ENCODE peak calls at places on chromosomes 6 and 20, in ten cellular contexts. H is heart left ventricle; I is CD8-positive, alpha-beta T cell; L is H1; T is tibial nerve; G is K562; J is BE2C; Z is SK-N-SH; C is left lung; F is brain microvascular endothelial cell. Y is an unnamed sample.

GRCh38 chr6:148192310-148192709 is 150.3 kb upstream of the SASH1 start:
- DNase-seq in I (no peak), L (no peak), J (no peak), Z (no peak), G (no peak), T (peak; percentile 25), F (peak; percentile 75), H (no peak), C (no peak), Y (no peak)

GRCh38 chr6:38436726-38437465 is 202.8 kb downstream of the BTBD9 start:
- DNase-seq in H (no peak), F (peak; percentile 28), G (no peak), L (no peak), Z (peak; percentile 60), I (no peak), J (peak; percentile 32), C (no peak), T (no peak), Y (no peak)

GRCh38 chr6:110178626-110179405 is 654 bp downstream of the WASF1 start:
- DNase-seq in H (peak; percentile 42), Z (peak; percentile 72), T (peak; percentile 54), F (peak; percentile 49), L (peak; percentile 5), C (peak; percentile 88), G (peak; percentile 67), J (peak; percentile 57), I (peak; percentile 37), Y (peak; percentile 68)

GRCh38 chr6:35590622-35591066 is 77.9 kb upstream of the TULP1 start:
- DNase-seq in G (no peak), I (no peak), F (no peak), Z (no peak), C (no peak), L (no peak), J (no peak), T (peak; percentile 72), H (peak; percentile 52), Y (no peak)

GRCh38 chr20:21714297-21715192 is 9.1 kb downstream of the PAX1 start:
- DNase-seq in J (no peak), T (no peak), I (no peak), C (peak; percentile 65), F (no peak), Z (no peak), H (no peak), G (no peak), L (no peak), Y (no peak)

GRCh38 chr6:44179072-44179536 is 20.5 kb downstream of the CAPN11 start:
- DNase-seq in J (no peak), G (no peak), L (no peak), C (no peak), T (no peak), I (no peak), H (no peak), Z (no peak), F (no peak), Y (no peak)

GRCh38 chr20:10239954-10240353 is 21.3 kb downstream of the SNAP25 start:
- DNase-seq in I (no peak), J (peak; percentile 74), H (no peak), T (no peak), F (no peak), G (peak; percentile 4), Z (no peak), L (no peak), C (no peak), Y (no peak)

GRCh38 chr6:118758942-118759341 is 107.6 kb upstream of the CEP85L start:
- DNase-seq in H (no peak), C (no peak), T (no peak), G (no peak), Z (no peak), I (no peak), J (no peak), F (no peak), L (no peak), Y (no peak)

GRCh38 chr6:10382322-10382721 is 32.6 kb downstream of the TFAP2A start:
- DNase-seq in C (no peak), F (no peak), L (no peak), G (no peak), I (no peak), H (no peak), J (no peak), Z (no peak), T (no peak), Y (no peak)

GRCh38 chr6:10384064-10384317 is 30.9 kb downstream of the TFAP2A start:
- DNase-seq in G (no peak), J (no peak), H (no peak), T (no peak), I (no peak), L (no peak), C (no peak), F (no peak), Z (no peak), Y (no peak)

GRCh38 chr6:10384333-10384718 is 30.5 kb downstream of the TFAP2A start:
- DNase-seq in L (no peak), G (no peak), C (no peak), Z (no peak), I (no peak), J (no peak), F (no peak), H (no peak), T (no peak), Y (no peak)

GRCh38 chr6:10382728-10383127 is 32.1 kb downstream of the TFAP2A start:
- DNase-seq in H (no peak), T (no peak), F (no peak), Z (no peak), I (no peak), L (no peak), G (no peak), J (no peak), C (no peak), Y (no peak)

GRCh38 chr6:10383312-10384063 is 31.4 kb downstream of the TFAP2A start:
- DNase-seq in G (no peak), T (no peak), I (no peak), H (no peak), Z (peak; percentile 48), J (no peak), L (no peak), F (no peak), C (peak; percentile 77), Y (no peak)
- H3K27me3 ChIP-seq in G (no peaks in the 10 kb centered on the region), T (no peaks in the 10 kb centered on the region), I (peaks cover 57% of the 10 kb centered on the region), H (peaks cover 98% of the 10 kb centered on the region), Z (peaks cover 86% of the 10 kb centered on the region), J (peaks cover 62% of the 10 kb centered on the region), L (peaks cover 76% of the 10 kb centered on the region), F (peaks cover 73% of the 10 kb centered on the region), C (peaks cover 100% of the 10 kb centered on the region), Y (peaks cover 32% of the 10 kb centered on the region)

GRCh38 chr6:52046456-52046855 is 41.0 kb downstream of the PKHD1 start:
- DNase-seq in I (no peak), G (no peak), H (no peak), L (no peak), C (no peak), J (no peak), F (no peak), Z (no peak), T (no peak), Y (no peak)

GRCh38 chr6:52050051-52050405 is 37.4 kb downstream of the PKHD1 start:
- DNase-seq in F (no peak), H (no peak), J (no peak), C (peak; percentile 59), T (no peak), Z (no peak), L (no peak), I (no peak), G (no peak), Y (no peak)

GRCh38 chr6:52042141-52042885 is 45.1 kb downstream of the PKHD1 start:
- DNase-seq in F (no peak), T (no peak), J (no peak), H (no peak), C (no peak), Z (no peak), L (no peak), G (no peak), I (no peak), Y (no peak)

GRCh38 chr6:52049252-52050050 is 38.0 kb downstream of the PKHD1 start:
- DNase-seq in J (peak; percentile 32), Z (peak; percentile 36), G (peak; percentile 48), H (no peak), C (no peak), F (peak; percentile 3), T (no peak), I (no peak), L (no peak), Y (no peak)

DNA sequence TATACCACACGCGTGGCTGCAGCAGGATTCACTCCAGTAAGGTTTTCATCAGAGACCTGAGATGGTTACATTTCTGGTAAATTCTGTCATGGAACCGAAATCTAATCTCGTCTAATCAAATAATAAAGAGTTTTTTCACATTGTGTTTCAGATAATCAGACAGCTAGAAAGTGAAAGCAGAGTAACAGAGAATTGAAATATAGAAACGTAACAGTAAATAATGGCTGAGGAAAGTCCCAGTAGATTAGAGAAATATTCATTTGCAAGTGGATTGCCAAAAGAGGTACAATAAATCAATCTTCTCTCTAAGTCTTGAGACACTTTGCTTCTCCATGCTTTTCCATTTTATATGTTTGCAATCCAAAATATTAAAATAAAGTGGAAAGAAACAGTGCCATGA is 42.4 kb downstream of the PKHD1 start:
- DNase-seq in G (no peak), T (no peak), F (no peak), Z (no peak), H (no peak), C (no peak), I (no peak), J (no peak), L (no peak), Y (no peak)
- TF ChIP-seq CTCF in G (no peak), T (no peak), F (no peak), Z (no peak), H (no peak), C (no peak), I (no peak), J (no peak), L (no peak), Y (no peak)

DNA sequence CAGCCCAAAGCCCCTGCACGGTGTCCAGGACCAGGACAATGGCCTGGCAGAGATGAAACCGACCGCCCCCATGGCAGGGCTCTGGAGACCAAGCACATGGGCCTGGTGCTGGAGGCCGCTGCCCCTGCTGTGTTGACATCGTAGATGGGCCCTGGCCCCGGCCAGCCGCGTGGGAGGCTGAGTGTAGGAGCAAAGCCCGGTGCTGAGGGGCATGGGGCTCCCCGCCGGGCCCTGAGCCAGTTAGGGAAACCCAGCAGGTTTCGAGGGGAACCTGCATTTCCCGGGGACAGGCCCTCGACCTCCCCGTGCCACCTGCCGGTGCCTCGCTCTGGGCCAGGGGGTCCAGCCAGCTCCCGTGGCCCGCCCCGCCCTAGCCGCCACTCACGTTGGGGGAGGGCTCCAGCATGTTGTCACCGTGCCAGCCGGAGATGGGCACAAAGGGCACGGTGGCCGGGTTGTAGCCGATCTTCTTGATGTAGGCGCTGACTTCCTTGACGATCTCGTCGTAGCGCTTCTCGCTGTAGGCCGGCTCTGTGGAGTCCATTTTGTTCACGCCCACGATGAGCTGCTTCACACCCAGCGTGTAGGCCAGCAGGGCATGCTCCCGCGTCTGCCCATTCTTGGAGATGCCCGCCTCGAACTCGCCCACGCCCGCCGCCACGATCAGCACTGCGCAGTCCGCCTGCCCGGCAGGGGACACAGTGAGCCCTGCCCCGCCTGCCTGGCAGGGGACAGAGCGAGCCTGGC is 4.3 kb downstream of the EEF1A2 start:
- DNase-seq in Z (no peak), L (no peak), G (no peak), H (no peak), F (no peak), C (peak; percentile 81), J (no peak), I (no peak), T (no peak), Y (no peak)
- H3K27me3 ChIP-seq in Z (no peaks in the 10 kb centered on the region), L (peaks cover 6% of the 10 kb centered on the region), G (no peaks in the 10 kb centered on the region), H (peaks cover 40% of the 10 kb centered on the region), F (peaks cover 9% of the 10 kb centered on the region), C (peaks cover 80% of the 10 kb centered on the region), J (no peaks in the 10 kb centered on the region), I (peaks cover 9% of the 10 kb centered on the region), T (no peaks in the 10 kb centered on the region), Y (peaks cover 5% of the 10 kb centered on the region)

DNA sequence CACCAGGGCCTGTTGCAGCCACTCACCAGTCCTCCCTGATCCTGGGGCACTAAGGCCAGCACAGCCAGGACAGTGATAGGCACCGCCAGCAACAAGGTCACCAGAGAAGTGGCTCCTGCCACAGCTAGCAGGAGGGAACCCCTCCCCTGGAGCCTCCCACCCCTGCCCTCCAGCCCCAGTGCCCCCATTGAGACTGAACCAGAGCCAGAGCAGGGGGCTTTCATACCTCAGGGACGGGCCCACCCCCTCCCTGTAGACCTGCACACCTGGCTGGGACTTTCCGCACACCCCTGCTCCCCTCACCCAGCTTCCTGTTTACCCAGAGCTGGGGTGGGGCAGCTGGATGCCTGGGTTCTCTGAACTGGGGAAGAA is at the start of gene LTB:
- DNase-seq in G (no peak), T (no peak), L (no peak), H (no peak), I (peak; percentile 62), F (no peak), C (peak; percentile 84), J (no peak), Z (no peak), Y (no peak)
- TF ChIP-seq CTCF in G (no peak), T (no peak), L (no peak), H (no peak), I (no peak), F (no peak), C (no peak), J (no peak), Z (no peak), Y (no peak)

Y was measured in ascending aorta.